ENCODE peak calls at places on chromosome 15, in four cellular contexts. M is IMR-90, X is mesendoderm, V is fibroblast of lung. U is an unnamed sample.

GRCh38 chr15:39721893-39722292 is 60.7 kb downstream of the FSIP1 start:
- DNase-seq in X (no peak), V (no peak), M (no peak), U (no peak)

GRCh38 chr15:88872106-88872505 is 23.2 kb downstream of the HAPLN3 start:
- DNase-seq in X (no peak), V (no peak), M (no peak), U (no peak)

GRCh38 chr15:62209821-62210220 is 44.7 kb upstream of the C2CD4B start:
- DNase-seq in M (no peak), V (no peak), X (peak; percentile 63), U (peak; percentile 83)

GRCh38 chr15:74171965-74172541 is 1.5 kb upstream of the ISLR start:
- DNase-seq in M (no peak), X (no peak), V (no peak), U (no peak)

GRCh38 chr15:62404194-62404985 is 239.3 kb upstream of the C2CD4B start:
- DNase-seq in M (no peak), V (peak; percentile 9), X (no peak), U (no peak)

GRCh38 chr15:59176653-59177444 is 29.8 kb upstream of the LDHAL6B start:
- DNase-seq in X (no peak), V (no peak), M (no peak), U (no peak)

GRCh38 chr15:64705006-64705405 is 70.4 kb downstream of the RBPMS2 start:
- DNase-seq in V (no peak), X (no peak), M (no peak), U (no peak)

GRCh38 chr15:90029024-90029423 is 27.9 kb downstream of the ZNF710 start:
- DNase-seq in M (no peak), V (no peak), X (no peak), U (no peak)

GRCh38 chr15:73601449-73602425 is 31.5 kb downstream of the NPTN start:
- DNase-seq in M (peak; percentile 61), X (peak; percentile 52), V (peak; percentile 65), U (peak; percentile 42)

GRCh38 chr15:64634020-64634419 is 141.4 kb downstream of the RBPMS2 start:
- DNase-seq in X (peak; percentile 72), V (peak; percentile 68), M (no peak), U (no peak)

GRCh38 chr15:64050281-64051092 is 4.2 kb upstream of the DAPK2 start:
- DNase-seq in X (no peak), M (no peak), V (no peak), U (no peak)

GRCh38 chr15:74540761-74541493 is at the start of gene ARID3B:
- DNase-seq in X (peak; percentile 99), V (peak; percentile 98), M (peak; percentile 98), U (peak; percentile 96)

GRCh38 chr15:69328739-69329138 is 30.0 kb downstream of the PAQR5 start:
- DNase-seq in V (no peak), M (no peak), X (no peak), U (no peak)

GRCh38 chr15:64324513-64324912 is 31.5 kb downstream of the CSNK1G1 start:
- DNase-seq in M (peak; percentile 73), V (peak; percentile 29), X (no peak), U (peak; percentile 45)

GRCh38 chr15:101651753-101652097 is 456 bp downstream of the TM2D3 start:
- DNase-seq in M (no peak), X (peak; percentile 52), V (peak; percentile 29), U (peak; percentile 43)

GRCh38 chr15:100873029-100873677 is 6.5 kb upstream of the ALDH1A3 start:
- DNase-seq in X (peak; percentile 82), V (peak; percentile 74), M (peak; percentile 87), U (peak; percentile 85)

GRCh38 chr15:90822204-90822955 is 46.0 kb upstream of the FURIN start:
- DNase-seq in M (no peak), V (no peak), X (no peak), U (no peak)

DNA sequence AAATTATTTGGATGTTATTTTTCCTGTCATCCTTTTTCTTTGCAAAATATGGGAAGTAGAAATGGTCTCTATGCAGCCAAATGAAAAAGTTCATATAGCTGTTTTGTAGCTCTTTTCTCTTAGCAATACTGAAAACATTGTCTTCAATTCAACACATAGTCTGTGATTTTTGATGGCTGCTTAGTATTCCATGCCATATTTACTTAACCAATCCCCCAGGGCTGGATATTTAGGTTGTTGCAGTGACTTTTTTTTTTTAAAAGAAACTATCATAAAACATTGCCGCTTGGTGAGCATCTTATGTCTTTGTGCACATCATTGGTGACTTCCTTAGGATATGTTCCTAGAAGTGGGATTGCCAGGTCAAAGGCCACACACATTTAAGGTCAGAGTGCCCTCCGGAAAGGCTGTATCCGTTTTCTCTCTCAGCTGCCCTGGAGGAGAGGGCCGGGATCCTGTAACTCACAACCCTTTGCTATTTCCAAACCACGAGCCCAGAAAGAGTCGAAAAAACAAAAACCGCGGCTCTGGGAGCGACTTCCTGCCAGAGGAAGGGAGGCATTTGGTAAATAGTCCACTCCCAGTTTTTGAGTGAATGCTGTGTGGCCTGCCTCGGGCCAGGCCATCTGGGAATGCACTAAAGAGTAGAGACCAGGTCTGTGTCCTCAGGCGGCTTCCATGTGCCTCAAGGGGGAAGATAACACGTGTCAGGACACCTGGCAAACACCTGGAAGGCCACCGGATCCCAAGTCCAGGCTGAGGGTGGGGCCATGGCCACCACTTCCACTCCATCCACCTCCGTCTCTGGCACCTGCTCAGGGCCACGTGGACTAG is 41.9 kb downstream of the SMAD6 start:
- DNase-seq in M (no peak), V (no peak), X (no peak), U (no peak)
- H3K9ac ChIP-seq in M (no peak overlapping the region), V (no peak overlapping the region), X (no peak overlapping the region), U (no peak overlapping the region)

GRCh38 chr15:52569244-52569585 is 385 bp upstream of the ARPP19 start:
- DNase-seq in X (no peak), M (no peak), V (no peak), U (no peak)
- H3K27ac ChIP-seq in X (no peak overlapping the region), M (peak overlapping the region; percentile 21), V (peak overlapping the region; percentile 93), U (peak overlapping the region; percentile 93)

GRCh38 chr15:77497942-77498361 is 77.3 kb downstream of the HMG20A start:
- DNase-seq in V (peak; percentile 59), X (no peak), M (peak; percentile 29), U (no peak)

GRCh38 chr15:77499087-77499765 is 78.5 kb downstream of the HMG20A start:
- DNase-seq in V (no peak), X (no peak), M (peak; percentile 26), U (no peak)

GRCh38 chr15:77497108-77497737 is 76.5 kb downstream of the HMG20A start:
- DNase-seq in X (peak; percentile 80), M (no peak), V (peak; percentile 55), U (peak; percentile 46)

GRCh38 chr15:77495806-77496589 is 75.3 kb downstream of the HMG20A start:
- DNase-seq in X (peak; percentile 78), M (peak; percentile 43), V (peak; percentile 36), U (no peak)

GRCh38 chr15:77496710-77497107 is 76.0 kb downstream of the HMG20A start:
- DNase-seq in V (peak; percentile 95), X (peak; percentile 91), M (peak; percentile 97), U (peak; percentile 69)
- H3K9ac ChIP-seq in V (peak overlapping the region; percentile 55), X (peak overlapping the region; percentile 28), M (peak overlapping the region; percentile 52), U (peak overlapping the region; percentile 11)

GRCh38 chr15:85044251-85044853 is 62.7 kb downstream of the PDE8A start:
- DNase-seq in M (peak; percentile 80), V (peak; percentile 60), X (peak; percentile 81), U (peak; percentile 40)
- H3K27ac ChIP-seq in M (no peak overlapping the region), V (no peak overlapping the region), X (no peak overlapping the region), U (no peak overlapping the region)